ENCODE peak calls at places on chromosomes 2 and 18, in ten cellular contexts. L is endothelial cell, J is RWPE1, V is fibroblast of mammary gland, F is neural progenitor cell, X is uterus, W is GM13976, I is tibial artery, H is type B pancreatic cell, S is right lobe of liver. P is an unnamed sample.

GRCh38 chr2:99403524-99403923 is 66.3 kb downstream of the EIF5B start:
- DNase-seq in L (no peak), J (no peak), V (no peak), F (no peak), X (no peak), W (no peak), I (no peak), H (no peak), S (no peak), P (no peak)

GRCh38 chr2:74152954-74153353 is 5.2 kb upstream of the BOLA3 start:
- DNase-seq in L (no peak), J (no peak), V (no peak), F (no peak), X (no peak), W (no peak), I (no peak), H (no peak), S (no peak), P (no peak)

GRCh38 chr2:234989183-234989701 is 37.4 kb downstream of the SH3BP4 start:
- DNase-seq in L (no peak), J (peak; percentile 83), V (peak; percentile 39), F (no peak), X (peak; percentile 62), W (no peak), I (peak; percentile 98), H (no peak), S (peak; percentile 88), P (no peak)

GRCh38 chr18:46497129-46497528 is 159.9 kb downstream of the LOXHD1 start:
- DNase-seq in L (peak; percentile 72), J (peak; percentile 8), V (peak; percentile 16), F (peak; percentile 88), X (no peak), W (no peak), I (no peak), H (no peak), S (no peak), P (peak; percentile 45)

GRCh38 chr2:15096873-15097272 is 464.3 kb downstream of the NBAS start:
- DNase-seq in L (no peak), J (no peak), V (peak; percentile 5), F (no peak), X (no peak), W (no peak), I (no peak), H (no peak), S (no peak), P (no peak)

GRCh38 chr2:238231251-238231793 is 8.5 kb downstream of the HES6 start:
- DNase-seq in L (peak; percentile 78), J (no peak), V (peak; percentile 70), F (peak; percentile 93), X (peak; percentile 81), W (peak; percentile 84), I (peak; percentile 91), H (no peak), S (peak; percentile 51), P (peak; percentile 63)

GRCh38 chr18:44229693-44230108 is 451.0 kb upstream of the SETBP1 start:
- DNase-seq in L (peak; percentile 10), J (no peak), V (peak; percentile 68), F (no peak), X (peak; percentile 80), W (no peak), I (peak; percentile 83), H (no peak), S (peak; percentile 14), P (no peak)

GRCh38 chr2:43609304-43609883 is 13.6 kb upstream of the THADA start:
- DNase-seq in L (peak; percentile 57), J (peak; percentile 54), V (peak; percentile 63), F (peak; percentile 78), X (peak; percentile 42), W (peak; percentile 40), I (no peak), H (no peak), S (no peak), P (no peak)

GRCh38 chr2:21860913-21861312 is 737.1 kb downstream of the TDRD15 start:
- DNase-seq in L (no peak), J (no peak), V (no peak), F (no peak), X (no peak), W (no peak), I (no peak), H (no peak), S (no peak), P (no peak)

GRCh38 chr2:120763931-120764330 is 28.3 kb downstream of the GLI2 start:
- DNase-seq in L (no peak), J (no peak), V (no peak), F (no peak), X (peak; percentile 8), W (no peak), I (peak; percentile 44), H (peak; percentile 64), S (peak; percentile 7), P (no peak)

GRCh38 chr2:38930600-38930999 is 40.9 kb downstream of the ARHGEF33 start:
- DNase-seq in L (no peak), J (no peak), V (no peak), F (no peak), X (no peak), W (no peak), I (no peak), H (no peak), S (no peak), P (no peak)

GRCh38 chr2:201182650-201183372 is at the start of gene CASP10:
- DNase-seq in L (peak; percentile 31), J (peak; percentile 78), V (peak; percentile 73), F (peak; percentile 20), X (no peak), W (peak; percentile 70), I (no peak), H (no peak), S (no peak), P (no peak)

GRCh38 chr2:71746946-71747501 is 293.7 kb downstream of the DYSF start:
- DNase-seq in L (no peak), J (peak; percentile 20), V (no peak), F (no peak), X (peak; percentile 42), W (no peak), I (peak; percentile 89), H (no peak), S (no peak), P (no peak)

GRCh38 chr2:48347712-48348111 is 182.2 kb upstream of the STON1 start:
- DNase-seq in L (no peak), J (no peak), V (no peak), F (no peak), X (no peak), W (no peak), I (no peak), H (no peak), S (no peak), P (no peak)

GRCh38 chr18:48806551-48807261 is 144.1 kb downstream of the SMAD7 start:
- DNase-seq in L (no peak), J (peak; percentile 5), V (no peak), F (no peak), X (peak; percentile 13), W (no peak), I (peak; percentile 90), H (peak; percentile 36), S (no peak), P (peak; percentile 36)

GRCh38 chr18:34801769-34802168 is 91.7 kb downstream of the DTNA start:
- DNase-seq in L (no peak), J (peak; percentile 3), V (peak; percentile 90), F (no peak), X (no peak), W (no peak), I (no peak), H (no peak), S (no peak), P (no peak)

GRCh38 chr2:237234268-237234667 is 148.6 kb downstream of the COPS8 start:
- DNase-seq in L (no peak), J (no peak), V (peak; percentile 96), F (no peak), X (no peak), W (no peak), I (peak; percentile 72), H (no peak), S (no peak), P (no peak)

GRCh38 chr18:7754725-7755181 is 187.6 kb downstream of the PTPRM start:
- DNase-seq in L (no peak), J (no peak), V (no peak), F (peak; percentile 50), X (no peak), W (no peak), I (no peak), H (no peak), S (peak; percentile 76), P (no peak)

GRCh38 chr18:36828630-36829361 is at the start of the genes KIAA1328 and TPGS2:
- DNase-seq in L (peak; percentile 84), J (peak; percentile 84), V (peak; percentile 79), F (peak; percentile 91), X (peak; percentile 68), W (peak; percentile 94), I (peak; percentile 90), H (peak; percentile 91), S (peak; percentile 91), P (peak; percentile 82)
- TF ChIP-seq CTCF in L (no peak), J (peak; percentile 60), V (peak; percentile 27), F (peak; percentile 61), X (peak; percentile 33), W (peak; percentile 58), I (peak; percentile 26), H (peak; percentile 72), S (peak; percentile 21), P (no peak)

GRCh38 chr2:191516260-191516659 is 161.7 kb upstream of the NABP1 start:
- DNase-seq in L (no peak), J (no peak), V (no peak), F (no peak), X (no peak), W (no peak), I (no peak), H (no peak), S (no peak), P (no peak)

GRCh38 chr2:191521608-191522208 is 156.2 kb upstream of the NABP1 start:
- DNase-seq in L (no peak), J (peak; percentile 54), V (peak; percentile 59), F (no peak), X (no peak), W (peak; percentile 33), I (no peak), H (no peak), S (no peak), P (no peak)
- TF ChIP-seq CTCF in L (peak; percentile 64), J (peak; percentile 97), V (peak; percentile 79), F (peak; percentile 77), X (peak; percentile 78), W (peak; percentile 59), I (peak; percentile 63), H (peak; percentile 85), S (peak; percentile 79), P (peak; percentile 48)

GRCh38 chr2:88530081-88530480 is 77.6 kb upstream of the FOXI3 start:
- DNase-seq in L (no peak), J (no peak), V (no peak), F (no peak), X (no peak), W (no peak), I (no peak), H (no peak), S (no peak), P (no peak)
- TF ChIP-seq CTCF in L (no peak), J (no peak), V (no peak), F (no peak), X (no peak), W (no peak), I (no peak), H (no peak), S (no peak), P (no peak)

DNA sequence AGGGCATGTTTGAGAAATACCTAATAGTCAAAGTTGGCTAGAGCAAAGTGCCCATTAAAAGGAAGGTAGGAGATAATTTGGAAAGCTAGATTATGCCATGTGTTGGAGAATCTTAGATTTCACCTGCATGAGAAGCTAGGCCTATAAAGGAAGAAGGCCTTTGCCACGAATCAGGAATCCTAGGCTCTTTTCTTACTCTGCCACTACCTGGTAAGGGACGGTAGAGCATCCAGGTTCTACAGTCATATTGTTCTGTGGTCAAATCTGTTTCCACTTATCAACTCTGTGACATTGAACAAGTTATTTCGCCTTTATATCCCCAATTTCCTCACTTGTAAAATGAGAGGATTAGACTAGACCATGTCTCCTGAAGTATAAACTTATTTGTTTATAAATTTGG is 3.6 kb upstream of the KCNJ3 start:
- DNase-seq in L (no peak), J (no peak), V (no peak), F (no peak), X (no peak), W (no peak), I (no peak), H (no peak), S (no peak), P (no peak)
- TF ChIP-seq CTCF in L (no peak), J (no peak), V (no peak), F (no peak), X (no peak), W (no peak), I (no peak), H (no peak), S (no peak), P (no peak)